ENCODE peak calls at places on chromosomes 13 and 19, in six cellular contexts. One of them, this sample, is unnamed.

GRCh38 chr19:55641376-55642152 is 762 bp downstream of the ZNF580 start:
- DNase-seq in osteoblast: peak; percentile 78
- DNase-seq in fibroblast of lung: peak; percentile 42
- DNase-seq in tibial artery: peak; percentile 29
- DNase-seq in sigmoid colon: peak; percentile 75
- DNase-seq in hepatocyte: no peak
- DNase-seq in this sample: no peak

GRCh38 chr13:63308585-63308984 is 1892.9 kb upstream of the PCDH20 start:
- DNase-seq in osteoblast: no peak
- DNase-seq in fibroblast of lung: no peak
- DNase-seq in tibial artery: no peak
- DNase-seq in sigmoid colon: no peak
- DNase-seq in hepatocyte: no peak
- DNase-seq in this sample: no peak

GRCh38 chr13:99422556-99423220 is 78.6 kb upstream of the TM9SF2 start:
- DNase-seq in osteoblast: no peak
- DNase-seq in fibroblast of lung: no peak
- DNase-seq in tibial artery: no peak
- DNase-seq in sigmoid colon: no peak
- DNase-seq in hepatocyte: no peak
- DNase-seq in this sample: no peak

GRCh38 chr19:13033819-13034611 is 38.7 kb downstream of the NFIX start:
- DNase-seq in osteoblast: peak; percentile 80
- DNase-seq in fibroblast of lung: peak; percentile 59
- DNase-seq in tibial artery: peak; percentile 75
- DNase-seq in sigmoid colon: peak; percentile 96
- DNase-seq in hepatocyte: peak; percentile 60
- DNase-seq in this sample: peak; percentile 76

GRCh38 chr13:20174656-20175405 is 14.0 kb upstream of the GJA3 start:
- DNase-seq in osteoblast: peak; percentile 97
- DNase-seq in fibroblast of lung: peak; percentile 99
- DNase-seq in tibial artery: peak; percentile 85
- DNase-seq in sigmoid colon: peak; percentile 82
- DNase-seq in hepatocyte: peak; percentile 95
- DNase-seq in this sample: peak; percentile 95

GRCh38 chr13:47853236-47853635 is 147.8 kb downstream of the SUCLA2 start:
- DNase-seq in osteoblast: no peak
- DNase-seq in fibroblast of lung: no peak
- DNase-seq in tibial artery: no peak
- DNase-seq in sigmoid colon: no peak
- DNase-seq in hepatocyte: no peak
- DNase-seq in this sample: no peak

GRCh38 chr13:107866007-107866665 is 349.2 kb downstream of the LIG4 start:
- DNase-seq in osteoblast: peak; percentile 93
- DNase-seq in fibroblast of lung: no peak
- DNase-seq in tibial artery: no peak
- DNase-seq in sigmoid colon: no peak
- DNase-seq in hepatocyte: peak; percentile 48
- DNase-seq in this sample: peak; percentile 33

GRCh38 chr13:32426981-32427851 is 714 bp downstream of the N4BP2L1 start:
- DNase-seq in osteoblast: peak; percentile 88
- DNase-seq in fibroblast of lung: no peak
- DNase-seq in tibial artery: peak; percentile 61
- DNase-seq in sigmoid colon: peak; percentile 83
- DNase-seq in hepatocyte: peak; percentile 47
- DNase-seq in this sample: peak; percentile 69

GRCh38 chr13:114124921-114125320 is 7.5 kb downstream of the RASA3 start:
- DNase-seq in osteoblast: peak; percentile 94
- DNase-seq in fibroblast of lung: peak; percentile 72
- DNase-seq in tibial artery: no peak
- DNase-seq in sigmoid colon: no peak
- DNase-seq in hepatocyte: no peak
- DNase-seq in this sample: no peak
- H3K27ac ChIP-seq in osteoblast: no peak overlapping the region
- H3K27ac ChIP-seq in fibroblast of lung: peak overlapping the region; percentile 34
- H3K27ac ChIP-seq in tibial artery: no peak overlapping the region
- H3K27ac ChIP-seq in sigmoid colon: no peak overlapping the region
- H3K27ac ChIP-seq in hepatocyte: no peak overlapping the region
- H3K27ac ChIP-seq in this sample: no peak overlapping the region

GRCh38 chr13:97279079-97279411 is 56.9 kb downstream of the MBNL2 start:
- DNase-seq in osteoblast: no peak
- DNase-seq in fibroblast of lung: no peak
- DNase-seq in tibial artery: no peak
- DNase-seq in sigmoid colon: no peak
- DNase-seq in hepatocyte: no peak
- DNase-seq in this sample: no peak
- H3K4me1 ChIP-seq in osteoblast: peaks cover 61% of the 10 kb centered on the region
- H3K4me1 ChIP-seq in fibroblast of lung: peaks cover 17% of the 10 kb centered on the region
- H3K4me1 ChIP-seq in tibial artery: peaks cover 100% of the 10 kb centered on the region
- H3K4me1 ChIP-seq in sigmoid colon: peaks cover 98% of the 10 kb centered on the region
- H3K4me1 ChIP-seq in hepatocyte: peaks cover 53% of the 10 kb centered on the region
- H3K4me1 ChIP-seq in this sample: peaks cover 78% of the 10 kb centered on the region

DNA sequence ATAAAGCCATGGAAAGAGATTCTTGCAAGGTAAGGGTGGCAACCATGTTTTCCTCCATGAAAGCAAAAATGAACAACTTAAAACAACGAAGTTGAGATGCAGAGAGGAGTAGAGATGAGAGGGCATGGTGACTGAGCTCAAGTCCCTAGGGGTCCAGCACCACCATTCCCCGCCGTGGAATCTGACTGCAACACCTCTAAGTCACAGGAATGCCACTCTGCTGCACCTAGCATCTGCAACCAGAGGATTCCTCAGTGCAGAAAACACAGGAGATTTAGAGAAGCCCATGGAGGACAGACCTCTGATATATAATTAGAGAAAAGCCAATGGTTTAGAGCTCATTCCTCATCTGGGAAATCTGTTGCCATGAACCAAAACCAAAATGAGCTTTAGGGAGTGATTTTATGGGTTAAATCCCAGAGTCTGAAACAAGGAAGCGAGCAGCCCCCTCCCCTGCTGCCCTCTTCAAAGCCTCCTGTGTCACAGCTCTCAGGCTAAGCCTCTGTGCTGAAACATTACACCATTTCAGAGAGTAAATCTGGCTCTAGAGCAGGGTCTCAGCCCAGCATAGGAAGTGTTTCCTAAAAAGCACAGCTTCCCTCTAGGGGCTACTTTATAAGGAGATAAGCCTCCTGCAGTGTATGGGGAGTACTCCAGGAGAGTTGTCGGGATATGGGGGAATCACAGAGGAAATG is 1043.6 kb downstream of the UQCRFS1 start:
- DNase-seq in osteoblast: no peak
- DNase-seq in fibroblast of lung: no peak
- DNase-seq in tibial artery: no peak
- DNase-seq in sigmoid colon: no peak
- DNase-seq in hepatocyte: no peak
- DNase-seq in this sample: no peak
- H3K27ac ChIP-seq in osteoblast: no peak overlapping the region
- H3K27ac ChIP-seq in fibroblast of lung: no peak overlapping the region
- H3K27ac ChIP-seq in tibial artery: no peak overlapping the region
- H3K27ac ChIP-seq in sigmoid colon: no peak overlapping the region
- H3K27ac ChIP-seq in hepatocyte: no peak overlapping the region
- H3K27ac ChIP-seq in this sample: no peak overlapping the region

DNA sequence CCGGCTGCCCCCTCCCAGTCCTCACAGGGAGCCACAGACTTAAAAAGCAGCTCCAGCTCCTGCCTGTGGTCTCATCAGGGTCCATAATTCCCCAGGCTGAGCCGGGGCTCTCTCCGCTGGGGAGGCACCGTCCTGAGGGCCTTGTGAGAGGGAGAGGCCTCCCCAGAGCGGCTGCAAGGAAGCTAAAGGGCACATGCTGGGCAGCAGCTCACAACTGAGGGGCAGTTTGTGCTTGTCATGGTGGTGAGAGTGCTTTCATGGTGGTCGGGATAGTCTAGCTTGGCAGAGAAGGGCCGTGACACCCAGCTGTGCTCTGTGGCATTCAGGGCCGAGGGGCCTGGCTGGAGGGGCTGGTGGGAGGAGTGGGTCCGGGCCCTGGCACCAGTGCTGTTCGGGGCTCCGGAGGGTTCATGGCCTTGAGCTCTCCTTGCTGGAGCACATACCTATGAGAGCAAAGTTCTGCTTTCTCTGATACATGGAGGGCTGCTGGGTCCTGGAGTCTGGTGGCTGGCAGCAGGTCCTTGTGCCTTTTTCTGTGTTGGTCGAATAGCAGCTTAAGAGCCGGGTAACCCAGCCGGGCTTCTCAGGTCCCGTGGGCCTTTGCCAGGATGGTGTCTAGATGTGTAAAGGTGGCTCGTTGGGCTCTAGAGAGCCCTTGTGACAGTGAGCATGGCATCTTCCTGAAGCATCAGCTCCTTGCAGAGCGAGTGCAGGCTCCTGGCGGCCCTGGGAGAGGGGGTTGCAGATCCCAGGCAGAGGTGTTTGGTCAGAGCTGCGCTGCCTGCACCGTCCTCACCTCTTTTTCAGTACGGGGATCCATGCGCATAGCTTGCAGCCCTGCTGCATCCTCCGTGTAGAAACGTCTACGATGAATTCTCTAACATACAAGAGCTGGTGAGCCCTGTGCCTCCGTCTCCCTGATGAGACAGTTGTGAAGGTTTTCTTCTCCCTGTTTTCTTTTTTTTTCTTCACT is 8.8 kb downstream of the UPF1 start:
- DNase-seq in osteoblast: peak; percentile 57
- DNase-seq in fibroblast of lung: no peak
- DNase-seq in tibial artery: no peak
- DNase-seq in sigmoid colon: no peak
- DNase-seq in hepatocyte: no peak
- DNase-seq in this sample: no peak
- H3K4me1 ChIP-seq in osteoblast: peaks cover 40% of the 10 kb centered on the region
- H3K4me1 ChIP-seq in fibroblast of lung: peaks cover 12% of the 10 kb centered on the region
- H3K4me1 ChIP-seq in tibial artery: peaks cover 79% of the 10 kb centered on the region
- H3K4me1 ChIP-seq in sigmoid colon: peaks cover 75% of the 10 kb centered on the region
- H3K4me1 ChIP-seq in hepatocyte: peaks cover 21% of the 10 kb centered on the region
- H3K4me1 ChIP-seq in this sample: peaks cover 63% of the 10 kb centered on the region

This sample was measured in upper lobe of left lung.